ENCODE peak calls at places on chromosomes 5 and 9, in five cellular contexts. V is hepatocyte, U is mesothelial cell of epicardium, Z is Calu3, W is uterus. F is an unnamed sample.

GRCh38 chr5:39207628-39208027 is 11.7 kb downstream of the FYB1 start:
- DNase-seq in V (no peak), U (no peak), Z (no peak), W (peak), F (no peak)

GRCh38 chr9:38453835-38454234 is 29.6 kb upstream of the IGFBPL1 start:
- DNase-seq in V (no peak), U (no peak), Z (no peak), W (no peak), F (no peak)

GRCh38 chr9:93711002-93711401 is 134.6 kb downstream of the PHF2 start:
- DNase-seq in V (no peak), U (no peak), Z (no peak), W (no peak), F (no peak)

GRCh38 chr5:56950626-56951130 is 1.2 kb downstream of the MIER3 start:
- DNase-seq in V (peak), U (peak), Z (peak), W (peak), F (peak)

GRCh38 chr9:79812099-79812498 is 240.3 kb downstream of the TLE4 start:
- DNase-seq in V (no peak), U (no peak), Z (no peak), W (no peak), F (no peak)

GRCh38 chr5:9513825-9514224 is 32.0 kb downstream of the SEMA5A start:
- DNase-seq in V (peak), U (no peak), Z (no peak), W (no peak), F (no peak)

GRCh38 chr9:121286973-121287721 is 19.2 kb downstream of the GSN start:
- DNase-seq in V (peak), U (no peak), Z (peak), W (peak), F (peak)

GRCh38 chr9:3526903-3527652 is 1.3 kb upstream of the RFX3 start:
- DNase-seq in V (peak), U (no peak), Z (peak), W (no peak), F (no peak)

GRCh38 chr9:137664676-137665075 is 45.9 kb downstream of the EHMT1 start:
- DNase-seq in V (peak), U (no peak), Z (no peak), W (no peak), F (no peak)

GRCh38 chr5:149959406-149960236 is 937 bp upstream of the SLC26A2 start:
- DNase-seq in V (peak), U (no peak), Z (peak), W (no peak), F (peak)
- TF ChIP-seq CTCF in V (peak), U (peak), Z (peak), W (peak), F (peak)

GRCh38 chr5:123611407-123611709 is 99.4 kb downstream of the CSNK1G3 start:
- DNase-seq in V (no peak), U (no peak), Z (no peak), W (no peak), F (no peak)
- TF ChIP-seq CTCF in V (no peak), U (peak), Z (no peak), W (no peak), F (peak)

GRCh38 chr9:12815895-12816294 is 41.1 kb downstream of the LURAP1L start:
- DNase-seq in V (no peak), U (no peak), Z (no peak), W (no peak), F (no peak)

GRCh38 chr9:12813533-12813932 is 38.7 kb downstream of the LURAP1L start:
- DNase-seq in V (no peak), U (no peak), Z (no peak), W (no peak), F (no peak)

GRCh38 chr9:12814877-12815237 is 40.0 kb downstream of the LURAP1L start:
- DNase-seq in V (no peak), U (no peak), Z (no peak), W (no peak), F (no peak)

GRCh38 chr9:12812710-12813109 is 37.9 kb downstream of the LURAP1L start:
- DNase-seq in V (no peak), U (no peak), Z (no peak), W (no peak), F (no peak)

GRCh38 chr9:12813960-12814876 is 39.4 kb downstream of the LURAP1L start:
- DNase-seq in V (peak), U (no peak), Z (peak), W (peak), F (no peak)
- TF ChIP-seq CTCF in V (peak), U (no peak), Z (no peak), W (peak), F (no peak)

GRCh38 chr5:36151434-36152323 is at the start of the genes LMBRD2 and SKP2:
- DNase-seq in V (peak), U (peak), Z (peak), W (peak), F (peak)

GRCh38 chr5:36150676-36151433 is 832 bp downstream of the LMBRD2 start:
- DNase-seq in V (peak), U (no peak), Z (peak), W (no peak), F (peak)

GRCh38 chr5:36146390-36146789 is 5.3 kb downstream of the LMBRD2 start:
- DNase-seq in V (no peak), U (no peak), Z (no peak), W (no peak), F (no peak)

GRCh38 chr5:36145311-36145710 is 6.4 kb downstream of the LMBRD2 start:
- DNase-seq in V (no peak), U (no peak), Z (no peak), W (no peak), F (no peak)

DNA sequence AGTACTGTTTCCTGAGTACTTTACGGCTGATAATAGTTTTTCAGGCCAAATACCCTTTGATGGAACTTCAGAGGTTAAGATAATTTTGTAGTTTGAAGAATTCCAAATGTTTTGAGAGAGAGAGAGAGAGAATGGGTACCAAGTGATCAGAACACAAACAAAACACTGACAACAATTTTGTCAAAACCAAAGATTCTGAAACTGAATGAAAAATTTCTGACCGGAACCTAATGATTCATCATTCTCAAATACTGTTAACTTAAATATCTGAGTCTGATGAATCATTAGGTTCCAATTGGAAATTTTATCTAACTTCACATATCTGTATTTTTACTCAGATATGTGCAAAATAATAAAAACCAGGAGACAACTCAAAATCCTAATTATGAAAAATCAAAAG is 4.0 kb downstream of the LMBRD2 start:
- DNase-seq in V (no peak), U (no peak), Z (no peak), W (no peak), F (no peak)
- TF ChIP-seq CTCF in V (no peak), U (no peak), Z (no peak), W (no peak), F (no peak)

DNA sequence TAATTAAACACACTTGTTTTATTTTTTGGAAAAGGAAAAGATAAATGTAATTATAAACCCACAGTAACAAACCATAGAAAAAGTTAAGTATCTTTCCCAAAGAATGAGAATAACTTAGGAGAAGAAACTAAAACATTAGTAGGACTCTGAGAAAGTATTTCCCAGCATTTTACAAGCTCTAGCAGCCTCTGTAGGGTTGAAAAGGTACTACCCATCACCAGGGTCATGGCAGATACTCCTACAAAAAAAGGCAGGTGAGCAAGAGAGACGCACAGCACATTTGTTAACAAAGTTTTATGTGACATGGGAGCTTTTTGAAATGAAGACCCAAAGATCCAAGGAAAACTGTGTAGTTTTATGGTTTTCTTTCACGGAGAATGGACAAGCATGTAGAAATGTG is 77.7 kb upstream of the FAM169A start:
- DNase-seq in V (no peak), U (no peak), Z (no peak), W (no peak), F (no peak)
- TF ChIP-seq CTCF in V (peak), U (no peak), Z (no peak), W (no peak), F (no peak)

DNA sequence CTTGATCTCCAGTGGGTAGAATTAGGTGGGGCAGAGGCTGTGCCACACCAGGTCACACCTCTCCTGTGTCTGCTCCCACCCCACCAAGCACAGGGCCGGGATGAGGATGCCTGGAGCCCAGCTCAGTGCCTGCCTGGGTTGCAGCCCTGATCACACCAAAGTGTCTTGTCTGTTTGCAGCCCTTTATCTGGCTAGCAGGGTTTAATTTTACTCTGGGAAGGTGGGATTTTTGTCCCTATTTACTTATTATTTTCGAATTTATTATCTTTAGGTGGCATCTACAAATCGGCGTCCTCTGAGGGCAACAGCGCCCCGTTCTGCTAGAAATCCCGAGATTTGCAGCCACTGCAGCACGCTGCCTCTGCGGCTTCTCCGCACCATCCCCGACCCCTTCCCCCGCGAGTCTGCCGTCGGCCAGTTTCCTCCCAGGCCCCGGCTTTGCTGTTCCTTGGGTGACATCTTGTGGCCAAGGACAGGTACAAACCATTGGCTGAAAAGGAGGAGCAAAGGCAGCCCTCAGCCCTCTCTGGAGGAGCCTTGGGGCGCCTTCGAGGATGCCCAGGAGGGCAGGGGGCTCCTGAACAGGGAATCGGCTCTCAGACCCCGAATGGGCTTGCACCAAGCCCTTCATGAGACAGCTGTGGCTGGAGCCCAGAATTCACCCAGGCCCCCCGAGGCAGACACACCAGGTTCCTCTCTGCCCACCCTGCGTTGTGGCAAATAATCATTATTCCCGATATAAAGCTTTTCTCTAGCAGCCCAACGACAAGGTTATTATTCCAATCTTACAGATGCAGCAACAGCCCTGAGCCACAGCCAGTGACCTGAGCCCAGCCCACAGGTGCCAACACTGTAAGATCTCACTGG is 113.0 kb downstream of the GAPVD1 start:
- DNase-seq in V (peak), U (peak), Z (peak), W (peak), F (peak)
- TF ChIP-seq CTCF in V (peak), U (peak), Z (peak), W (peak), F (peak)